ENCODE peak calls at places on chromosomes 1 and 21, in six cellular contexts. T is ovary, G is mesenchymal stem cell, X is mammary epithelial cell, H is hepatocyte, M is lower lobe of right lung. O is an unnamed sample. For H3K27me3, the result is how much of the 10 kb centered on the place peaks cover.

GRCh38 chr1:8858888-8859706 is 19.4 kb downstream of the ENO1 start:
- DNase-seq in T (peak), X (no peak), H (peak), G (peak), M (no peak), O (peak)

GRCh38 chr1:213772711-213773110 is 215.1 kb upstream of the PROX1 start:
- DNase-seq in X (no peak), H (no peak), M (no peak), G (no peak), T (no peak), O (no peak)

GRCh38 chr1:96538001-96538649 is 183.5 kb upstream of the PTBP2 start:
- DNase-seq in M (no peak), G (peak), H (peak), X (peak), T (no peak), O (peak)

GRCh38 chr1:218735436-218735835 is 390.3 kb downstream of the TGFB2 start:
- DNase-seq in X (no peak), G (no peak), H (no peak), M (no peak), T (peak), O (peak)

GRCh38 chr1:23224721-23225648 is 7.7 kb upstream of the HTR1D start:
- DNase-seq in X (peak), H (no peak), T (no peak), M (no peak), G (peak), O (peak)

GRCh38 chr1:40872266-40872665 is 10.1 kb upstream of the CITED4 start:
- DNase-seq in M (no peak), T (no peak), H (no peak), X (no peak), G (no peak), O (peak)

GRCh38 chr21:45330075-45330781 is 42.5 kb upstream of the POFUT2 start:
- DNase-seq in T (no peak), M (peak), X (peak), H (peak), G (peak), O (peak)

GRCh38 chr21:26077523-26077922 is 93.0 kb downstream of the APP start:
- DNase-seq in H (peak), T (no peak), X (no peak), G (no peak), M (no peak), O (no peak)

GRCh38 chr1:9589719-9590157 is 1.0 kb downstream of the TMEM201 start:
- DNase-seq in H (no peak), G (peak), X (peak), M (no peak), T (no peak), O (peak)

GRCh38 chr1:212030936-212031528 is 4.3 kb downstream of the INTS7 start:
- DNase-seq in X (peak), H (peak), G (peak), M (no peak), T (no peak), O (peak)

GRCh38 chr1:7576946-7577657 is 194.0 kb upstream of the VAMP3 start:
- DNase-seq in H (peak), G (peak), M (no peak), X (no peak), T (no peak), O (peak)

GRCh38 chr1:175262646-175263045 is 70.1 kb upstream of the KIAA0040 start:
- DNase-seq in T (no peak), G (no peak), H (no peak), X (peak), M (no peak), O (peak)

GRCh38 chr1:99771522-99771921 is 5.1 kb upstream of the FRRS1 start:
- DNase-seq in M (no peak), H (no peak), T (no peak), X (no peak), G (no peak), O (no peak)

GRCh38 chr1:221699582-221700519 is 42.0 kb downstream of the DUSP10 start:
- DNase-seq in G (no peak), T (no peak), M (no peak), X (no peak), H (no peak), O (peak)

GRCh38 chr1:66046415-66046814 is 253.7 kb downstream of the PDE4B start:
- DNase-seq in G (no peak), H (no peak), M (no peak), T (no peak), X (no peak), O (no peak)

GRCh38 chr1:204127597-204128242 is 24.1 kb downstream of the ETNK2 start:
- DNase-seq in T (peak), X (peak), M (peak), H (peak), G (peak), O (peak)

GRCh38 chr1:93033029-93033428 is 46.1 kb upstream of the MTF2 start:
- DNase-seq in X (no peak), H (no peak), G (peak), T (no peak), M (no peak), O (no peak)

GRCh38 chr1:154501423-154502065 is 475 bp upstream of the TDRD10 start:
- DNase-seq in T (peak), M (peak), X (no peak), H (peak), G (no peak), O (peak)

GRCh38 chr1:18927654-18928272 is 25.4 kb upstream of the ALDH4A1 start:
- DNase-seq in H (no peak), M (no peak), G (no peak), T (no peak), X (peak), O (no peak)

GRCh38 chr1:220958234-220958633 is 79.0 kb downstream of the HLX start:
- DNase-seq in M (no peak), T (no peak), G (no peak), X (no peak), H (no peak), O (no peak)

GRCh38 chr1:17207966-17208418 is 3.1 kb downstream of the PADI1 start:
- DNase-seq in X (peak), G (peak), H (no peak), M (no peak), T (no peak), O (peak)

GRCh38 chr21:43209575-43210453 is 41.0 kb downstream of the CRYAA start:
- DNase-seq in X (no peak), M (no peak), G (peak), H (peak), T (no peak), O (peak)

GRCh38 chr1:57252597-57253306 is 171.1 kb downstream of the DAB1 start:
- DNase-seq in G (no peak), H (no peak), T (no peak), X (no peak), M (no peak), O (peak)

GRCh38 chr1:207031016-207031415 is 1.5 kb downstream of the C1orf116 start:
- DNase-seq in G (no peak), H (no peak), X (no peak), M (no peak), T (no peak), O (no peak)

GRCh38 chr21:46518983-46519583 is 60.4 kb downstream of the DIP2A start:
- DNase-seq in G (peak), X (no peak), M (no peak), H (no peak), T (no peak), O (no peak)

GRCh38 chr1:186680031-186681012 is at the start of gene PTGS2:
- DNase-seq in X (peak), T (peak), M (peak), G (peak), H (peak), O (peak)

GRCh38 chr1:203200059-203200553 is 13.6 kb upstream of the CHI3L1 start:
- DNase-seq in H (no peak), M (no peak), X (peak), T (peak), G (peak), O (peak)

GRCh38 chr21:36889401-36889800 is 77.1 kb downstream of the HLCS start:
- DNase-seq in T (no peak), G (peak), H (no peak), M (no peak), X (no peak), O (peak)

GRCh38 chr21:27292851-27293638 is 326.2 kb upstream of the ADAMTS5 start:
- DNase-seq in M (no peak), H (no peak), X (no peak), T (no peak), G (no peak), O (no peak)

GRCh38 chr1:41614818-41615217 is 130.3 kb upstream of the EDN2 start:
- DNase-seq in M (no peak), X (no peak), G (no peak), T (no peak), H (no peak), O (no peak)

GRCh38 chr1:110597966-110598365 is 8.2 kb downstream of the KCNA2 start:
- DNase-seq in T (no peak), X (no peak), H (no peak), G (no peak), M (no peak), O (no peak)

GRCh38 chr1:203706444-203706843 is 58.5 kb upstream of the LAX1 start:
- DNase-seq in M (no peak), X (peak), H (no peak), T (no peak), G (no peak), O (peak)

GRCh38 chr1:15217654-15218053 is 29.4 kb upstream of the FHAD1 start:
- DNase-seq in T (no peak), G (no peak), M (no peak), H (no peak), X (no peak), O (no peak)

GRCh38 chr1:114153051-114153620 is 533 bp downstream of the SYT6 start:
- DNase-seq in X (no peak), M (peak), T (peak), G (peak), H (peak), O (no peak)

GRCh38 chr1:114150016-114150415 is 3.7 kb downstream of the SYT6 start:
- DNase-seq in H (no peak), M (no peak), T (no peak), G (no peak), X (no peak), O (no peak)

GRCh38 chr1:114153621-114154145 is at the start of gene SYT6:
- DNase-seq in M (no peak), X (no peak), H (peak), T (no peak), G (peak), O (peak)

GRCh38 chr1:114154146-114154962 is 685 bp upstream of the SYT6 start:
- DNase-seq in M (peak), H (peak), X (no peak), G (peak), T (no peak), O (peak)

DNA sequence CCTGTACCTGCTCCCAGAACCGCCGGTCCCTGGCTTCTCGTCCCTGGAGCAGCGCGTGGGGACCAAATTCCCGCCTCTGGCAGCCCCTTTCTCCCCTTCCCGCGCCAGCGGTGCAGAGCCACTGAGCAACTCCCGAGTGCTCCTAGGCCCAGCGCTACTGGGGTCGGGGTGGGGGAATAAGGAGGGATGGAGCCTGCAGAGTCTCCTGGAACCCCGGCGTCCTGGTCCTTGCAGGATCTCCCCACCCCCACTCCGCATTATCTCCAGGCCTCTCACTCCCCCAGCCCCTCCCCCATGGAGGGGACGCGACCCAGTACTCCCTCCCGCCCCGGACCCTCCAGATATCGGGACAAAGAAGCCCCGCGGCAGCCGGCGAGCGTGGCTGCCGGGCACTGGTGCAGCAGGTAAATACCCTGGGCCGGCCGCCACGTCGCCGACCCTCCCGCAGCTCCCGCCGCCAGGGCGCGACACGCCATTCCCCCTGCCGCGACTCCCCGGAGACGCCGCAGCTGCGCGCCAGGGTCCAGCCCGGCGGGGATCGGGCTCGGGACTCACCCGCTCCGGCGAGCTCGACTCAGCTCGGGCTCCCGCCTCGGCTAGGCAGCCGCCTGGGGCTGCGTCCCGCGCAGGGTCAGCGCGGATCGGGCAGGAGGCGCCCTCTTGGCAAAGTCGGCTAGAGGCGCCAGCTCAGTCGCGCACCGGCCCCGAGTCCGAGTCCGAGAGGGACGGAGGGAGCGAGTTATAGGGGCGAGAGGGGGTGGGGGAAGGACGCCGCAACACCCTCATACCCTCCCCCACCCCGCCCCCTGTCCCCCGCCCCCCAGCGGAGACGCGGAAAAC is 1.2 kb downstream of the SYT6 start:
- DNase-seq in T (peak), M (peak), G (peak), H (peak), X (peak), O (peak)
- H3K27me3 ChIP-seq in T (under half), M (half or more), G (half or more), H (half or more), X (under half), O (half or more)

GRCh38 chr1:44803062-44803311 is 2.8 kb downstream of the PLK3 start:
- DNase-seq in M (no peak), X (no peak), G (no peak), T (no peak), H (no peak), O (no peak)
- H3K4me3 ChIP-seq in M (no peak), X (no peak), G (no peak), T (no peak), H (no peak), O (peak)

GRCh38 chr1:147077523-147077922 is 94.7 kb downstream of the PRKAB2 start:
- DNase-seq in X (no peak), G (no peak), T (no peak), H (no peak), M (no peak), O (no peak)
- H3K27me3 ChIP-seq in X (under half), G (half or more), T (under half), H (under half), M (half or more), O (half or more)

GRCh38 chr1:201939271-201939973 is 6.9 kb downstream of the LMOD1 start:
- DNase-seq in T (no peak), X (no peak), M (no peak), G (no peak), H (no peak), O (no peak)
- H3K4me3 ChIP-seq in T (peak), X (no peak), M (no peak), G (no peak), H (no peak), O (no peak)